ENCODE peak calls at places on chromosomes 12 and 14, in seven cellular contexts. T is H9, O is IMR-90, A is trophoblast cell, R is neuronal stem cell, C is H1, K is mesenchymal stem cell. L is an unnamed sample.

GRCh38 chr12:68259318-68259940 is 6.0 kb upstream of the IL22 start:
- DNase-seq in T (no peak), O (peak), A (no peak), R (no peak), C (no peak), K (peak), L (no peak)

GRCh38 chr14:76937181-76938091 is 91.1 kb downstream of the IRF2BPL start:
- DNase-seq in T (no peak), O (peak), A (no peak), R (no peak), C (no peak), K (peak), L (peak)

GRCh38 chr12:50017047-50017446 is 8.2 kb downstream of the RACGAP1 start:
- DNase-seq in T (no peak), O (peak), A (peak), R (no peak), C (no peak), K (peak), L (no peak)

GRCh38 chr12:121795029-121795977 is 1.8 kb upstream of the RHOF start:
- DNase-seq in T (peak), O (peak), A (peak), R (peak), C (peak), K (peak), L (peak)

GRCh38 chr14:54564799-54565235 is 2.1 kb upstream of the SAMD4A start:
- DNase-seq in T (no peak), O (peak), A (no peak), R (no peak), C (no peak), K (peak), L (no peak)

GRCh38 chr14:94922595-94923239 is 152.8 kb upstream of the GSC start:
- DNase-seq in T (no peak), O (no peak), A (no peak), R (no peak), C (no peak), K (no peak), L (no peak)

GRCh38 chr12:22437031-22437806 is 102.7 kb upstream of the ST8SIA1 start:
- DNase-seq in T (peak), O (no peak), A (peak), R (no peak), C (no peak), K (no peak), L (peak)

GRCh38 chr14:24665440-24665991 is 31.5 kb upstream of the GZMB start:
- DNase-seq in T (no peak), O (no peak), A (no peak), R (no peak), C (no peak), K (no peak), L (no peak)

GRCh38 chr14:102027951-102028350 is 58.9 kb downstream of the HSP90AA1 start:
- DNase-seq in T (no peak), O (no peak), A (no peak), R (no peak), C (no peak), K (no peak), L (no peak)

GRCh38 chr14:25868521-25869314 is 729.1 kb downstream of the NOVA1 start:
- DNase-seq in T (no peak), O (no peak), A (no peak), R (no peak), C (no peak), K (no peak), L (no peak)

GRCh38 chr12:47360771-47361388 is 281.1 kb upstream of the AMIGO2 start:
- DNase-seq in T (no peak), O (no peak), A (no peak), R (no peak), C (no peak), K (peak), L (peak)

GRCh38 chr14:102510616-102511520 is 1.3 kb upstream of the ANKRD9 start:
- DNase-seq in T (peak), O (no peak), A (peak), R (peak), C (peak), K (no peak), L (peak)

GRCh38 chr12:30794591-30795409 is 40.0 kb upstream of the CAPRIN2 start:
- DNase-seq in T (peak), O (peak), A (no peak), R (peak), C (peak), K (peak), L (peak)

GRCh38 chr14:26281280-26281998 is 316.4 kb downstream of the NOVA1 start:
- DNase-seq in T (no peak), O (peak), A (peak), R (no peak), C (no peak), K (peak), L (peak)

GRCh38 chr12:98373019-98373554 is 142.3 kb upstream of the TMPO start:
- DNase-seq in T (no peak), O (peak), A (peak), R (peak), C (no peak), K (peak), L (peak)

GRCh38 chr14:93903342-93904184 is 23.6 kb upstream of the FAM181A start:
- DNase-seq in T (peak), O (no peak), A (peak), R (no peak), C (no peak), K (no peak), L (peak)

GRCh38 chr14:63134801-63135200 is 69.4 kb upstream of the RHOJ start:
- DNase-seq in T (no peak), O (peak), A (peak), R (peak), C (no peak), K (peak), L (peak)

GRCh38 chr14:29836395-29836794 is 91.3 kb downstream of the PRKD1 start:
- DNase-seq in T (no peak), O (no peak), A (no peak), R (no peak), C (no peak), K (no peak), L (no peak)

GRCh38 chr14:29832042-29832441 is 95.6 kb downstream of the PRKD1 start:
- DNase-seq in T (no peak), O (no peak), A (no peak), R (no peak), C (no peak), K (no peak), L (no peak)
- H3K4me2 ChIP-seq in T (no peak), O (no peak), A (no peak), R (no peak), C (no peak), K (no peak), L (no peak)

GRCh38 chr12:105275997-105276760 is 40.2 kb upstream of the APPL2 start:
- DNase-seq in T (no peak), O (no peak), A (no peak), R (no peak), C (no peak), K (no peak), L (no peak)
- H2AK5ac ChIP-seq in T (no peak), O (no peak), A (no peak), R (no peak), C (no peak), K (no peak), L (no peak)

GRCh38 chr12:32997471-32997870 is 100.9 kb upstream of the PKP2 start:
- DNase-seq in T (peak), O (no peak), A (peak), R (no peak), C (no peak), K (no peak), L (peak)

GRCh38 chr12:32995623-32996022 is 99.0 kb upstream of the PKP2 start:
- DNase-seq in T (no peak), O (no peak), A (peak), R (no peak), C (no peak), K (no peak), L (no peak)

DNA sequence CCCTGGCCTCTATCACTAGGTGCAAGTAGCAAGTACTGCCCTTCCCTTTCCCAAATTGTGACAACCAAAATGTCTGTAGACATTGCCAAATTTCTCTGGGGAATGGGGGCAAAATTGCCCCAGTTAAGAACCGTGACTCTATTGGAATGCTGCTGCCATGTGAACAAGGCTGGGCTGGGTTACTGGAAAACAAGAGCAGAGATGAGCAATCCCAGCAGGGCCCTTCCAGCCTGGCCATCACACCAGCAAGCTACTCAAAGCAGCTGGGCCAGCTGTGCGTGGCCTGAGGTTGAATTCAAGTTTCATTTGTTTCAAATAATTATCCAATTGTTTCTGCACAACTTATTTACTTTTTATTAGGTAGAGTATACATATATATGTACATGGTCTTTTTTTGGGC is 103.4 kb upstream of the PKP2 start:
- DNase-seq in T (peak), O (no peak), A (no peak), R (no peak), C (no peak), K (no peak), L (no peak)
- H4K8ac ChIP-seq in T (no peak), O (no peak), A (peak), R (no peak), C (no peak), K (no peak), L (no peak)

GRCh38 chr12:2679816-2680675 is 114.7 kb upstream of the FKBP4 start:
- DNase-seq in T (peak), O (no peak), A (no peak), R (no peak), C (no peak), K (no peak), L (no peak)
- H3K4me2 ChIP-seq in T (no peak), O (no peak), A (no peak), R (no peak), C (no peak), K (no peak), L (no peak)

GRCh38 chr12:126095748-126096510 is 1030.7 kb downstream of the AACS start:
- DNase-seq in T (no peak), O (no peak), A (no peak), R (no peak), C (no peak), K (no peak), L (no peak)
- H2AK5ac ChIP-seq in T (no peak), O (no peak), A (no peak), R (no peak), C (no peak), K (no peak), L (no peak)

GRCh38 chr14:98137626-98138025 is 1134.4 kb downstream of the BCL11B start:
- DNase-seq in T (no peak), O (no peak), A (no peak), R (no peak), C (no peak), K (no peak), L (no peak)

GRCh38 chr14:98138666-98139065 is 1133.3 kb downstream of the BCL11B start:
- DNase-seq in T (peak), O (no peak), A (peak), R (peak), C (peak), K (no peak), L (peak)

GRCh38 chr14:98133806-98134205 is 1138.2 kb downstream of the BCL11B start:
- DNase-seq in T (no peak), O (no peak), A (no peak), R (no peak), C (no peak), K (no peak), L (no peak)

GRCh38 chr14:98136019-98136418 is 1136.0 kb downstream of the BCL11B start:
- DNase-seq in T (no peak), O (no peak), A (no peak), R (no peak), C (no peak), K (no peak), L (no peak)

GRCh38 chr14:98136420-98136819 is 1135.6 kb downstream of the BCL11B start:
- DNase-seq in T (no peak), O (no peak), A (no peak), R (no peak), C (no peak), K (no peak), L (no peak)
- H4K8ac ChIP-seq in T (no peak), O (no peak), A (no peak), R (no peak), C (no peak), K (no peak), L (no peak)

L was measured in mesendoderm.